ENCODE peak calls at places on chromosomes 16 and 17, in four cellular contexts. K is cardiac muscle cell, R is HFF-Myc, F is stomach. P is an unnamed sample.

GRCh38 chr16:68113765-68114240 is 28.6 kb downstream of the NFATC3 start:
- DNase-seq in K (no peak), R (no peak), F (no peak), P (no peak)

GRCh38 chr17:17613708-17614114 is 22.2 kb upstream of the PEMT start:
- DNase-seq in K (peak; percentile 80), R (peak; percentile 81), F (peak; percentile 63), P (no peak)

GRCh38 chr17:73208139-73208827 is 15.4 kb downstream of the COG1 start:
- DNase-seq in K (no peak), R (no peak), F (no peak), P (no peak)

GRCh38 chr16:30121741-30122620 is 1.0 kb downstream of the MAPK3 start:
- DNase-seq in K (no peak), R (no peak), F (peak; percentile 53), P (no peak)

GRCh38 chr16:65634833-65635232 is 513.0 kb upstream of the CDH11 start:
- DNase-seq in K (no peak), R (no peak), F (no peak), P (no peak)

GRCh38 chr17:29357821-29358232 is 32.3 kb upstream of the TAOK1 start:
- DNase-seq in K (no peak), R (no peak), F (no peak), P (no peak)

GRCh38 chr16:4910828-4911227 is 26.1 kb downstream of the PPL start:
- DNase-seq in K (no peak), R (no peak), F (no peak), P (no peak)

GRCh38 chr16:30002614-30003346 is 6.7 kb downstream of the INO80E start:
- DNase-seq in K (no peak), R (no peak), F (no peak), P (no peak)

GRCh38 chr16:81445143-81445922 is 725 bp downstream of the CMIP start:
- DNase-seq in K (peak; percentile 63), R (no peak), F (peak; percentile 58), P (no peak)

GRCh38 chr16:82040296-82040695 is 5.2 kb downstream of the HSD17B2 start:
- DNase-seq in K (no peak), R (no peak), F (no peak), P (no peak)

GRCh38 chr17:7177210-7177953 is 1.8 kb downstream of the ASGR1 start:
- DNase-seq in K (peak; percentile 91), R (no peak), F (peak; percentile 70), P (no peak)

GRCh38 chr16:66740010-66740409 is 11.4 kb downstream of the DYNC1LI2 start:
- DNase-seq in K (peak; percentile 67), R (no peak), F (no peak), P (no peak)

GRCh38 chr16:67240506-67240905 is 6.8 kb downstream of the FHOD1 start:
- DNase-seq in K (no peak), R (no peak), F (no peak), P (no peak)

GRCh38 chr16:26648851-26649250 is 417.9 kb upstream of the C16orf82 start:
- DNase-seq in K (no peak), R (no peak), F (no peak), P (no peak)

GRCh38 chr17:48530887-48531272 is at the start of gene HOXB1:
- DNase-seq in K (no peak), R (no peak), F (no peak), P (no peak)

GRCh38 chr17:66165537-66166123 is 26.3 kb downstream of the CEP112 start:
- DNase-seq in K (peak; percentile 54), R (peak; percentile 33), F (no peak), P (no peak)

GRCh38 chr16:62068747-62069146 is 32.5 kb upstream of the CDH8 start:
- DNase-seq in K (no peak), R (no peak), F (no peak), P (no peak)

GRCh38 chr17:41762841-41763240 is 23.7 kb downstream of the JUP start:
- DNase-seq in K (no peak), R (no peak), F (no peak), P (no peak)

GRCh38 chr17:33200587-33200986 is 92.5 kb downstream of the ASIC2 start:
- DNase-seq in K (no peak), R (no peak), F (no peak), P (no peak)

GRCh38 chr17:27217631-27218030 is 76.3 kb upstream of the WSB1 start:
- DNase-seq in K (no peak), R (no peak), F (no peak), P (no peak)

GRCh38 chr17:80899402-80900268 is 92.0 kb upstream of the CHMP6 start:
- DNase-seq in K (peak; percentile 71), R (no peak), F (peak; percentile 29), P (no peak)

GRCh38 chr16:75114179-75114945 is 2.2 kb downstream of the LDHD start:
- DNase-seq in K (no peak), R (no peak), F (no peak), P (no peak)

GRCh38 chr16:27724491-27724878 is 174.5 kb downstream of the KATNIP start:
- DNase-seq in K (no peak), R (no peak), F (peak; percentile 45), P (no peak)

GRCh38 chr17:72397687-72398086 is 276.9 kb downstream of the SOX9 start:
- DNase-seq in K (no peak), R (no peak), F (no peak), P (no peak)

GRCh38 chr17:41624208-41625101 is at the start of gene KRT17:
- DNase-seq in K (no peak), R (no peak), F (no peak), P (no peak)

GRCh38 chr16:85651822-85652430 is 36.8 kb downstream of the GINS2 start:
- DNase-seq in K (no peak), R (no peak), F (no peak), P (no peak)

GRCh38 chr17:55295411-55296170 is 30.8 kb downstream of the HLF start:
- DNase-seq in K (peak; percentile 51), R (peak; percentile 35), F (peak; percentile 68), P (no peak)

GRCh38 chr17:27912989-27913388 is 19.8 kb upstream of the LYRM9 start:
- DNase-seq in K (no peak), R (no peak), F (no peak), P (no peak)

GRCh38 chr17:81928497-81929252 is 1.1 kb upstream of the MAFG start:
- DNase-seq in K (no peak), R (no peak), F (no peak), P (no peak)

GRCh38 chr16:85746431-85747227 is 4.3 kb downstream of the C16orf74 start:
- DNase-seq in K (no peak), R (no peak), F (no peak), P (peak; percentile 12)

GRCh38 chr17:2190014-2190413 is 113.6 kb downstream of the SMG6 start:
- DNase-seq in K (no peak), R (no peak), F (no peak), P (no peak)

GRCh38 chr17:64024781-64025731 is 4.6 kb upstream of the ICAM2 start:
- DNase-seq in K (peak; percentile 3), R (no peak), F (no peak), P (no peak)

DNA sequence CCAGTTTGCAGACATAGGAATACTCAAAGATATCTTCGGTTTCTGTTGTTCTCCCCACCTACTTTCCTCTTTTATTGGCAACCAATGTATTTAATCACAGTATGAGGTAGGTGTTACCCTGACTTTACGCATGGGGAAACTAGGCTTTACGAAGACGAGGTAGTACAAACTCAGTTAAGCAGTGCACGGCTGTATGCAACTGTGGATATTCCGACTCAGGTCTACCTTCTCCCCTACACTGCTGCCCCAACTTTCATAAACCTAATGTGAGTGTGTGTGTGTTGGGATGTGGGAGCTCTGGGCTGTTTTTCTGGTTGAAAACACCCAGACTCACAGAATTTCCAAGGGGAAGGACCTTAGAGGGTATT is 1.2 kb upstream of the GPT2 start:
- DNase-seq in K (no peak), R (no peak), F (no peak), P (no peak)
- H3K4me3 ChIP-seq in K (no peak overlapping the region), R (no peak overlapping the region), F (peak overlapping the region; percentile 96), P (no peak overlapping the region)

GRCh38 chr17:57004944-57005579 is 27.1 kb downstream of the SCPEP1 start:
- DNase-seq in K (peak; percentile 36), R (no peak), F (peak; percentile 30), P (no peak)
- TF ChIP-seq CTCF in K (peak; percentile 9), R (peak; percentile 12), F (peak; percentile 35), P (peak; percentile 44)

GRCh38 chr17:59828478-59828760 is 64.3 kb downstream of the TUBD1 start:
- DNase-seq in K (no peak), R (no peak), F (no peak), P (no peak)
- H3K4me3 ChIP-seq in K (no peak overlapping the region), R (no peak overlapping the region), F (no peak overlapping the region), P (peak overlapping the region; percentile 36)

DNA sequence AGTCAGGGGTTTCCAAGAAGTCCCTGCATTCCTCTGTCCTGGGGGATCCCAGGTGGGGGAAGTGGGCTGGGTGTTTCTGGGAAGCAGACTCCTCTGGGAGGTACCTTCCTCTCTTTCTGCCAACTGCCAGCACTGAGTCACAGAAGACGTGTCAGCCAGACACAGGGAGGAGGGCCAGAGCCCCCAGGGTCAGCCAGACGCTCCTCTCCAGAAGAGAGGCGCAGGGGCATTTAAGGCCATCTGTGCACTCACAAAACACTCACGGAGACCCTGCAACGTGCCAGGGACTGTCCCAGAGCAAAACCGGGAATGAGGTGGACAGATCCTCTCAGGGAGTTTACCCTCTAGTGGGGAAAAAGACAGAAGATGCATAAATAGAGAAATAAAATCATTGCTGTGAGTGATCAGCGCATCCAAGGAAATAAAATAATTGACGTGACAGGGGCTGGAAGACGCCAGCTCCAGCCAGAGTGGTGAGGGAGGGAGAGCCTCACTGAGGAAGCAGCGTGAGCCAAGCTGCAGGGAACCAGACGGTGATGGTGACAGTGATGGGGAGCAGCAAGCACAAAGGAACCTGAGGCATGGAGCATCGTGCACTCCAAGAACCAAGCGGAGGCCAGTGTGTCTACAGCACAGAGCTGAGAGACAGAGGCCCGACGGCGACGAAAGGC is 105.4 kb downstream of the ZNF423 start:
- DNase-seq in K (no peak), R (no peak), F (no peak), P (no peak)
- TF ChIP-seq CTCF in K (no peak), R (no peak), F (no peak), P (no peak)

GRCh38 chr16:566475-567361 is at the start of gene NHLRC4:
- DNase-seq in K (peak; percentile 70), R (no peak), F (peak; percentile 69), P (no peak)
- H3K4me3 ChIP-seq in K (no peak within 1 kb of the TSS), R (no peak within 1 kb of the TSS), F (peak within 1 kb of the TSS; percentile 23), P (no peak within 1 kb of the TSS)

DNA sequence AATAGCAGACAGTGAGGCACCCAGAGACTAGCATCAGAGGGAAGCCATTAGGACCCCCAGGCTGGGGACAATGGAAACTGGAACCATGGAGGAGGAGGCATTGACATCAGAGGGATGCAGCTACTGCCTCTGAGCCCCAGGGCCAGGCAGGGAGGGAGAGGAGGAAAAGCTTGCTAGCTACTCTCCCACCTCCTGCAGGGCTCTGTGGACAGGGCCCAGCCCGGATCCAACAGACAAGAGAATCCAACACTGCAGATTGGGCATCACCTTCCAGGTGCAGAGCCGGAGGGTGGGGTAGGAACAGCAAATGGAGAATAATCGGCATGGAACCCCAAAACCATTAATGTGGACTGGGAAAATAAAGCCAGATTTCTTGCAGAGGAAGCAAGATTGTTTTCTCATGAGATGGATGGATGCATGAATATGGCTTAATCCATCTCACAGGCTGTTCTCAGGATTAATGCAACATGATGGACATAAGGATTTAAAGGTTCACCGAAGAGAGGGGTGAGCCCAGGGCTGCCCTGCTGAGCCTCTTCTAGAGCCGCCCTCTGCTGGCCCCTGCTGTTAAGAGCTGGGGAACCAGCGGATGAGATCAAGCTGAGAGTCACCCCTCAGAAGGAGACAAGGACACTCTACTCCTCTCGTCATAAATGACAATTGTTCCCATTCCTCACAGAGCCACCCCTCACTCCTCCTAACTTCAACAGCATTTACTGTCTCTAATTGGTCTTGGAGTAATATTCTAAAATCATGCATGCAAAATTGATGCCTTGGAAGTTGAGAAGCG is 48.8 kb downstream of the DNAH3 start:
- DNase-seq in K (peak; percentile 62), R (no peak), F (peak; percentile 31), P (no peak)
- TF ChIP-seq CTCF in K (peak; percentile 59), R (peak; percentile 27), F (no peak), P (peak; percentile 46)

P was measured in epithelial cell of proximal tubule.